ENCODE peak calls at places on chromosomes 12 and 14, in seven cellular contexts. X is mammary epithelial cell, P is PC-3, H is gastrocnemius medialis, D is RWPE1, I is astrocyte of the cerebellum, U is T-helper 9 cell. T is an unnamed sample.

GRCh38 chr12:114440450-114441383 is 34.8 kb upstream of the TBX5 start:
- DNase-seq in H (no peak), P (no peak), I (no peak), U (no peak), D (no peak), X (no peak), T (no peak)

GRCh38 chr12:3097186-3097804 is 20.1 kb downstream of the TSPAN9 start:
- DNase-seq in P (no peak), D (no peak), H (no peak), I (no peak), U (no peak), X (no peak), T (no peak)

GRCh38 chr14:92555440-92556111 is 42.0 kb downstream of the RIN3 start:
- DNase-seq in P (no peak), I (no peak), X (no peak), H (no peak), U (no peak), D (no peak), T (no peak)

GRCh38 chr14:32367501-32367900 is 38.4 kb downstream of the AKAP6 start:
- DNase-seq in H (no peak), X (no peak), P (peak; percentile 32), I (no peak), U (no peak), D (no peak), T (no peak)

GRCh38 chr12:84738481-84738972 is 174.1 kb downstream of the SLC6A15 start:
- DNase-seq in P (peak; percentile 66), U (no peak), I (no peak), D (peak; percentile 30), X (peak; percentile 88), H (no peak), T (no peak)

GRCh38 chr14:59870277-59871165 is at the start of gene RTN1:
- DNase-seq in I (no peak), U (no peak), H (peak; percentile 20), X (peak; percentile 30), D (peak; percentile 36), P (peak; percentile 81), T (no peak)

GRCh38 chr14:105840266-105841021 is 314.1 kb downstream of the TMEM121 start:
- DNase-seq in I (no peak), X (no peak), D (no peak), P (no peak), U (no peak), H (no peak), T (no peak)

GRCh38 chr12:45745861-45746277 is 16.4 kb downstream of the ARID2 start:
- DNase-seq in H (no peak), U (no peak), X (peak; percentile 24), I (no peak), P (peak; percentile 45), D (no peak), T (no peak)

GRCh38 chr14:51527073-51527472 is 124.6 kb upstream of the FRMD6 start:
- DNase-seq in U (no peak), I (no peak), P (peak; percentile 50), X (no peak), H (no peak), D (no peak), T (no peak)

GRCh38 chr12:80954857-80955520 is 17.3 kb upstream of the LIN7A start:
- DNase-seq in X (no peak), H (no peak), P (no peak), U (no peak), I (no peak), D (no peak), T (no peak)

GRCh38 chr12:102216086-102216691 is 18.6 kb upstream of the PMCH start:
- DNase-seq in U (no peak), X (peak; percentile 8), D (no peak), P (peak; percentile 24), I (peak; percentile 38), H (no peak), T (no peak)

GRCh38 chr14:53278602-53279506 is 125.7 kb upstream of the DDHD1 start:
- DNase-seq in D (peak; percentile 19), I (no peak), H (no peak), X (peak; percentile 73), P (peak; percentile 86), U (no peak), T (no peak)

GRCh38 chr14:61700104-61700886 is 5.0 kb downstream of the HIF1A start:
- DNase-seq in P (no peak), H (no peak), X (no peak), D (no peak), U (no peak), I (no peak), T (no peak)

GRCh38 chr14:88163731-88164255 is 158.9 kb downstream of the GPR65 start:
- DNase-seq in H (no peak), I (no peak), U (no peak), X (no peak), D (no peak), P (no peak), T (no peak)

GRCh38 chr14:90870950-90871604 is 54.8 kb upstream of the TTC7B start:
- DNase-seq in D (peak; percentile 21), H (no peak), X (peak; percentile 72), U (no peak), P (no peak), I (no peak), T (no peak)

GRCh38 chr12:95286713-95287112 is 69.1 kb downstream of the VEZT start:
- DNase-seq in I (no peak), D (no peak), X (no peak), H (no peak), U (no peak), P (peak; percentile 35), T (no peak)

GRCh38 chr12:43872396-43872795 is 36.5 kb downstream of the TMEM117 start:
- DNase-seq in H (no peak), D (no peak), X (no peak), I (no peak), U (no peak), P (no peak), T (no peak)

GRCh38 chr12:44317651-44318126 is 481.8 kb downstream of the TMEM117 start:
- DNase-seq in X (no peak), I (peak; percentile 9), P (peak; percentile 57), H (no peak), U (no peak), D (no peak), T (no peak)

GRCh38 chr14:61332658-61333029 is 11.3 kb downstream of the PRKCH start:
- DNase-seq in H (no peak), I (no peak), P (no peak), D (no peak), X (no peak), U (no peak), T (no peak)

GRCh38 chr14:80844872-80845271 is 96.7 kb downstream of the CEP128 start:
- DNase-seq in U (no peak), D (no peak), X (no peak), P (no peak), H (no peak), I (no peak), T (no peak)

GRCh38 chr14:105999361-106000028 is 473.1 kb downstream of the TMEM121 start:
- DNase-seq in X (no peak), U (peak; percentile 81), D (no peak), I (no peak), P (no peak), H (no peak), T (no peak)

GRCh38 chr12:101962486-101962885 is 85.1 kb downstream of the DRAM1 start:
- DNase-seq in I (no peak), U (no peak), X (peak; percentile 41), P (peak; percentile 27), D (no peak), H (no peak), T (no peak)

GRCh38 chr12:28413455-28414109 is 223.3 kb downstream of the CCDC91 start:
- DNase-seq in U (no peak), H (no peak), I (no peak), X (no peak), D (no peak), P (no peak), T (no peak)

GRCh38 chr12:121804417-121805111 is 755 bp downstream of the SETD1B start:
- DNase-seq in U (peak; percentile 55), D (no peak), P (peak; percentile 22), H (no peak), X (peak; percentile 29), I (no peak), T (no peak)

GRCh38 chr14:49879683-49880204 is 13.1 kb upstream of the ARF6 start:
- DNase-seq in P (peak; percentile 80), U (peak; percentile 33), D (no peak), X (peak; percentile 63), H (no peak), I (no peak), T (no peak)

GRCh38 chr12:119178544-119179334 is at the start of gene HSPB8:
- DNase-seq in P (peak; percentile 47), H (peak; percentile 97), U (no peak), X (peak; percentile 2), D (peak; percentile 25), I (peak; percentile 38), T (no peak)

GRCh38 chr14:99181246-99181645 is 90.8 kb downstream of the BCL11B start:
- DNase-seq in D (no peak), U (no peak), H (no peak), I (no peak), X (no peak), P (no peak), T (no peak)

GRCh38 chr12:44717612-44718011 is 158.5 kb downstream of the NELL2 start:
- DNase-seq in P (no peak), H (no peak), I (no peak), D (no peak), U (no peak), X (no peak), T (no peak)

GRCh38 chr14:74038015-74038859 is 19.1 kb downstream of the BBOF1 start:
- DNase-seq in D (peak; percentile 50), P (peak; percentile 84), X (peak; percentile 47), I (peak; percentile 38), U (no peak), H (no peak), T (no peak)

T was measured in GM12878.